ENCODE peak calls at places on chromosome 22, in seven cellular contexts. One of them, this sample, is unnamed.

GRCh38 chr22:45226681-45227186 is 14.0 kb downstream of the KIAA0930 start:
- DNase-seq in OCI-LY7: no peak
- DNase-seq in heart right ventricle: no peak
- DNase-seq in right lobe of liver: no peak
- DNase-seq in astrocyte of the cerebellum: no peak
- DNase-seq in Caco-2: no peak
- DNase-seq in PC-9: no peak
- DNase-seq in this sample: no peak

GRCh38 chr22:41891407-41891806 is 23.5 kb downstream of the SHISA8 start:
- DNase-seq in PC-9: no peak
- DNase-seq in right lobe of liver: no peak
- DNase-seq in Caco-2: no peak
- DNase-seq in OCI-LY7: no peak
- DNase-seq in heart right ventricle: no peak
- DNase-seq in astrocyte of the cerebellum: no peak
- DNase-seq in this sample: no peak

GRCh38 chr22:37145415-37146385 is 4.0 kb downstream of the IL2RB start:
- DNase-seq in Caco-2: peak
- DNase-seq in astrocyte of the cerebellum: no peak
- DNase-seq in OCI-LY7: no peak
- DNase-seq in PC-9: no peak
- DNase-seq in right lobe of liver: no peak
- DNase-seq in heart right ventricle: no peak
- DNase-seq in this sample: no peak

GRCh38 chr22:32775957-32776356 is 25.5 kb upstream of the TIMP3 start:
- DNase-seq in PC-9: peak
- DNase-seq in astrocyte of the cerebellum: no peak
- DNase-seq in OCI-LY7: peak
- DNase-seq in Caco-2: peak
- DNase-seq in right lobe of liver: peak
- DNase-seq in heart right ventricle: no peak
- DNase-seq in this sample: no peak

GRCh38 chr22:36971726-36972125 is 47.5 kb downstream of the TST start:
- DNase-seq in right lobe of liver: no peak
- DNase-seq in Caco-2: no peak
- DNase-seq in PC-9: no peak
- DNase-seq in astrocyte of the cerebellum: no peak
- DNase-seq in heart right ventricle: no peak
- DNase-seq in OCI-LY7: no peak
- DNase-seq in this sample: no peak

GRCh38 chr22:47550524-47551437 is 788.3 kb downstream of the TBC1D22A start:
- DNase-seq in Caco-2: no peak
- DNase-seq in PC-9: no peak
- DNase-seq in astrocyte of the cerebellum: no peak
- DNase-seq in heart right ventricle: no peak
- DNase-seq in right lobe of liver: no peak
- DNase-seq in OCI-LY7: no peak
- DNase-seq in this sample: no peak

GRCh38 chr22:37708580-37709444 is 12.0 kb downstream of the TRIOBP start:
- DNase-seq in heart right ventricle: peak
- DNase-seq in OCI-LY7: no peak
- DNase-seq in right lobe of liver: peak
- DNase-seq in Caco-2: no peak
- DNase-seq in PC-9: no peak
- DNase-seq in astrocyte of the cerebellum: no peak
- DNase-seq in this sample: no peak

GRCh38 chr22:49771266-49772065 is 56.2 kb downstream of the BRD1 start:
- DNase-seq in right lobe of liver: peak
- DNase-seq in OCI-LY7: no peak
- DNase-seq in Caco-2: no peak
- DNase-seq in heart right ventricle: no peak
- DNase-seq in astrocyte of the cerebellum: no peak
- DNase-seq in PC-9: no peak
- DNase-seq in this sample: no peak

GRCh38 chr22:35380537-35381423 is at the start of gene HMOX1:
- DNase-seq in heart right ventricle: peak
- DNase-seq in astrocyte of the cerebellum: peak
- DNase-seq in OCI-LY7: peak
- DNase-seq in PC-9: peak
- DNase-seq in Caco-2: peak
- DNase-seq in right lobe of liver: peak
- DNase-seq in this sample: no peak
- TF ChIP-seq CTCF in heart right ventricle: no peak
- TF ChIP-seq CTCF in astrocyte of the cerebellum: peak
- TF ChIP-seq CTCF in OCI-LY7: no peak
- TF ChIP-seq CTCF in PC-9: no peak
- TF ChIP-seq CTCF in Caco-2: no peak
- TF ChIP-seq CTCF in right lobe of liver: no peak
- TF ChIP-seq CTCF in this sample: no peak

GRCh38 chr22:19115628-19116027 is 6.6 kb downstream of the DGCR2 start:
- DNase-seq in Caco-2: no peak
- DNase-seq in PC-9: no peak
- DNase-seq in right lobe of liver: no peak
- DNase-seq in astrocyte of the cerebellum: no peak
- DNase-seq in OCI-LY7: peak
- DNase-seq in heart right ventricle: no peak
- DNase-seq in this sample: no peak

GRCh38 chr22:19120829-19121630 is 1.2 kb downstream of the DGCR2 start:
- DNase-seq in Caco-2: peak
- DNase-seq in OCI-LY7: no peak
- DNase-seq in astrocyte of the cerebellum: no peak
- DNase-seq in PC-9: peak
- DNase-seq in heart right ventricle: no peak
- DNase-seq in right lobe of liver: peak
- DNase-seq in this sample: no peak

GRCh38 chr22:19117111-19117512 is 5.1 kb downstream of the DGCR2 start:
- DNase-seq in right lobe of liver: no peak
- DNase-seq in astrocyte of the cerebellum: no peak
- DNase-seq in heart right ventricle: no peak
- DNase-seq in PC-9: no peak
- DNase-seq in Caco-2: no peak
- DNase-seq in OCI-LY7: peak
- DNase-seq in this sample: no peak

GRCh38 chr22:19119949-19120348 is 2.3 kb downstream of the DGCR2 start:
- DNase-seq in heart right ventricle: no peak
- DNase-seq in Caco-2: no peak
- DNase-seq in astrocyte of the cerebellum: no peak
- DNase-seq in right lobe of liver: no peak
- DNase-seq in OCI-LY7: no peak
- DNase-seq in PC-9: no peak
- DNase-seq in this sample: no peak

GRCh38 chr22:19118601-19118880 is 3.7 kb downstream of the DGCR2 start:
- DNase-seq in PC-9: no peak
- DNase-seq in Caco-2: no peak
- DNase-seq in astrocyte of the cerebellum: no peak
- DNase-seq in heart right ventricle: no peak
- DNase-seq in OCI-LY7: no peak
- DNase-seq in right lobe of liver: no peak
- DNase-seq in this sample: no peak
- H3K4me3 ChIP-seq in PC-9: no peak
- H3K4me3 ChIP-seq in Caco-2: no peak
- H3K4me3 ChIP-seq in astrocyte of the cerebellum: no peak
- H3K4me3 ChIP-seq in heart right ventricle: no peak
- H3K4me3 ChIP-seq in OCI-LY7: peak
- H3K4me3 ChIP-seq in right lobe of liver: no peak
- H3K4me3 ChIP-seq in this sample: no peak

GRCh38 chr22:31489632-31490495 is at the start of gene EIF4ENIF1:
- DNase-seq in OCI-LY7: peak
- DNase-seq in heart right ventricle: peak
- DNase-seq in Caco-2: peak
- DNase-seq in right lobe of liver: peak
- DNase-seq in astrocyte of the cerebellum: peak
- DNase-seq in PC-9: peak
- DNase-seq in this sample: no peak
- TF ChIP-seq CTCF in OCI-LY7: no peak
- TF ChIP-seq CTCF in heart right ventricle: no peak
- TF ChIP-seq CTCF in Caco-2: no peak
- TF ChIP-seq CTCF in right lobe of liver: no peak
- TF ChIP-seq CTCF in astrocyte of the cerebellum: no peak
- TF ChIP-seq CTCF in PC-9: no peak
- TF ChIP-seq CTCF in this sample: no peak

DNA sequence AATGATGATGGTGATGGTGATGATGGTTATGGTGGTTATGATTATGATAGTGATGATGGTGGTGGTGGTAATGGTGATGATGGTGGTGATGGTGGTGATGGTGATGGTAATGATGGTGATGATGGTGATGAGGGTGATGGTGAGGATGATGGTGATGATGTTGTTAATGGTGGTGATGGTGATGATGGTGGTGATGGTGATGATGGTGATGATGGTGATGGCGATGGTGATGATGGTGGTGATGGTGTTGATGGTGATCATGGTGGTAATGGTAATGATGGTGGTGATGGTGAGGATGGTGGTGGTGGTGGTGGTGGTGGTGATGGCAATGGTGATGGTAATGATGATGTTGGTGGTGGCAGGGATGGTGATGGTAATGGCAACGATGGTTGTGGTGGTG is 1222.5 kb downstream of the BRD1 start:
- DNase-seq in Caco-2: no peak
- DNase-seq in PC-9: no peak
- DNase-seq in astrocyte of the cerebellum: no peak
- DNase-seq in heart right ventricle: no peak
- DNase-seq in OCI-LY7: no peak
- DNase-seq in right lobe of liver: no peak
- DNase-seq in this sample: no peak
- H3K4me3 ChIP-seq in Caco-2: no peak
- H3K4me3 ChIP-seq in PC-9: no peak
- H3K4me3 ChIP-seq in astrocyte of the cerebellum: no peak
- H3K4me3 ChIP-seq in heart right ventricle: no peak
- H3K4me3 ChIP-seq in OCI-LY7: no peak
- H3K4me3 ChIP-seq in right lobe of liver: no peak
- H3K4me3 ChIP-seq in this sample: no peak

DNA sequence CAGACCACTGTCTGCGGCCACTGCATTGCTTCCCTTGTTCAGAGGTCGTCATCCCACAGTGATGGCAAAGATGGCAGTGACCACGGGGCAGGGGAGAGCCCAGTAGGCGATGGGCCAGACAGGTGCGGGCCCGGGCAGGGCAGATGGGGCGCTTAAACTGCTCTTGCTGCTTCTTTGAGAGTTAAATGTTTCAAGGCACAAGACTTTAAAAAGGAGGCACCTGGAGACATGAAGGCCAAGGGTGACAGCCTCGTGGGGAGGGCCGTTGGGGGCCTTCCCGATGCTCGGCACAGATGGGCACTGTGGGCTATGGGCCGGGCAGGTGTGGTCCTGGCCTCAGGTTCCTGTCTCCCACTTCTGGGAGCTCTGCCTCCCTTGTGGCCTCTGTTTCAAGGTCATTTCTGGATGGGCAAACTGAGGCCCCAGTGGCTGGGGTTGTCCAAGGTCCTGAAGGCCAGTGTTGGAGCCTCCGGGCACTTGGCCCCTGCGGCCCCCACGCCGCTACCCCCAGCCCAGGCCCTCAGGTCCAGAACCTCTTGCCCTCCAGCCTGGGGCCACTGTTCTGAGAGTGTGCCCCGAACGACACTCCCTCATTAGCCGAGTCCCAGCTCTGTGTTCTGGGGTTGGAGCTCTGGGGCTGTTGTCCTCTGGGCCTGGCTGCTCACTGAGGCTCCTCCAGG is 16.9 kb upstream of the CCDC188 start:
- DNase-seq in astrocyte of the cerebellum: no peak
- DNase-seq in PC-9: no peak
- DNase-seq in heart right ventricle: no peak
- DNase-seq in OCI-LY7: no peak
- DNase-seq in right lobe of liver: no peak
- DNase-seq in Caco-2: no peak
- DNase-seq in this sample: no peak
- TF ChIP-seq CTCF in astrocyte of the cerebellum: no peak
- TF ChIP-seq CTCF in PC-9: no peak
- TF ChIP-seq CTCF in heart right ventricle: no peak
- TF ChIP-seq CTCF in OCI-LY7: no peak
- TF ChIP-seq CTCF in right lobe of liver: no peak
- TF ChIP-seq CTCF in Caco-2: no peak
- TF ChIP-seq CTCF in this sample: no peak

GRCh38 chr22:25624486-25624885 is 60.0 kb downstream of the GRK3 start:
- DNase-seq in PC-9: no peak
- DNase-seq in astrocyte of the cerebellum: no peak
- DNase-seq in OCI-LY7: no peak
- DNase-seq in heart right ventricle: no peak
- DNase-seq in right lobe of liver: no peak
- DNase-seq in Caco-2: no peak
- DNase-seq in this sample: no peak

GRCh38 chr22:25623851-25624250 is 59.4 kb downstream of the GRK3 start:
- DNase-seq in PC-9: no peak
- DNase-seq in right lobe of liver: no peak
- DNase-seq in astrocyte of the cerebellum: no peak
- DNase-seq in heart right ventricle: no peak
- DNase-seq in Caco-2: no peak
- DNase-seq in OCI-LY7: no peak
- DNase-seq in this sample: no peak

GRCh38 chr22:25622011-25622410 is 57.5 kb downstream of the GRK3 start:
- DNase-seq in OCI-LY7: no peak
- DNase-seq in heart right ventricle: no peak
- DNase-seq in Caco-2: no peak
- DNase-seq in right lobe of liver: no peak
- DNase-seq in astrocyte of the cerebellum: peak
- DNase-seq in PC-9: no peak
- DNase-seq in this sample: no peak

GRCh38 chr22:25626146-25626992 is 61.9 kb downstream of the GRK3 start:
- DNase-seq in astrocyte of the cerebellum: no peak
- DNase-seq in heart right ventricle: no peak
- DNase-seq in OCI-LY7: peak
- DNase-seq in PC-9: no peak
- DNase-seq in right lobe of liver: no peak
- DNase-seq in Caco-2: no peak
- DNase-seq in this sample: no peak

DNA sequence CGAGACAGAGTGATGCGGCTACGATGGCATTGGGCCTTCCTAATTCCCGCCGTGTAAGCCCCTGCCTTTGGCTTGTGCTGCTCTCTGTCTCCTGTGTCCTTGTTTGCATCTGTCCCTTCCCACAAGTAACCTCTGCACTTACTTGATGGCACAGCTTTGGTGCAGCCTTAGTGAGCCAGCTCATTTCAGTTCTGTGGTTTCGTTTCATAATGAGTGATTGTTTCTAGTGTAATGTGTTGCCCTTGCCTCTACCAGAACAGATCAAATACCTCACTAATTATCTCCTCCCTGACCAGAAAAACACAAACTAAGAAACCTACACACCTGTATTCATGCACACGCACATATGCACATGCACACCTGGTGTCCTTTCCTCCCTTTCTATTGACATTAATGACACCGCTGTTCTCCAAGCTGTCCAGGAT is 58.8 kb downstream of the GRK3 start:
- DNase-seq in OCI-LY7: peak
- DNase-seq in right lobe of liver: no peak
- DNase-seq in Caco-2: no peak
- DNase-seq in heart right ventricle: no peak
- DNase-seq in astrocyte of the cerebellum: no peak
- DNase-seq in PC-9: no peak
- DNase-seq in this sample: no peak
- H3K4me3 ChIP-seq in OCI-LY7: no peak
- H3K4me3 ChIP-seq in right lobe of liver: no peak
- H3K4me3 ChIP-seq in Caco-2: no peak
- H3K4me3 ChIP-seq in heart right ventricle: no peak
- H3K4me3 ChIP-seq in astrocyte of the cerebellum: no peak
- H3K4me3 ChIP-seq in PC-9: no peak
- H3K4me3 ChIP-seq in this sample: no peak